ENCODE peak calls at places on chromosomes 3 and 15, in four cellular contexts. One of them, this sample, is unnamed.

GRCh38 chr3:172643780-172644179 is 67.1 kb downstream of the NCEH1 start:
- DNase-seq in transverse colon: no peak
- DNase-seq in kidney epithelial cell: no peak
- DNase-seq in heart left ventricle: no peak
- DNase-seq in this sample: no peak

GRCh38 chr3:142863010-142863787 is 25.7 kb downstream of the PCOLCE2 start:
- DNase-seq in transverse colon: no peak
- DNase-seq in heart left ventricle: no peak
- DNase-seq in kidney epithelial cell: no peak
- DNase-seq in this sample: no peak

GRCh38 chr15:39801641-39802309 is 19.1 kb upstream of the FSIP1 start:
- DNase-seq in kidney epithelial cell: no peak
- DNase-seq in transverse colon: peak
- DNase-seq in heart left ventricle: no peak
- DNase-seq in this sample: no peak

GRCh38 chr15:41544650-41545015 is 576 bp upstream of the RPAP1 start:
- DNase-seq in kidney epithelial cell: no peak
- DNase-seq in heart left ventricle: no peak
- DNase-seq in transverse colon: peak
- DNase-seq in this sample: no peak

GRCh38 chr3:112463250-112463649 is 36.0 kb downstream of the BTLA start:
- DNase-seq in heart left ventricle: no peak
- DNase-seq in kidney epithelial cell: no peak
- DNase-seq in transverse colon: no peak
- DNase-seq in this sample: no peak

GRCh38 chr15:66621491-66622467 is 56.0 kb upstream of the LCTL start:
- DNase-seq in transverse colon: no peak
- DNase-seq in heart left ventricle: no peak
- DNase-seq in kidney epithelial cell: no peak
- DNase-seq in this sample: no peak

GRCh38 chr3:142844339-142844977 is 44.4 kb downstream of the PCOLCE2 start:
- DNase-seq in heart left ventricle: no peak
- DNase-seq in kidney epithelial cell: no peak
- DNase-seq in transverse colon: no peak
- DNase-seq in this sample: no peak

GRCh38 chr3:18087963-18088362 is 337.2 kb downstream of the SATB1 start:
- DNase-seq in kidney epithelial cell: no peak
- DNase-seq in transverse colon: no peak
- DNase-seq in heart left ventricle: no peak
- DNase-seq in this sample: no peak

GRCh38 chr15:22839046-22839705 is 710 bp downstream of the NIPA2 start:
- DNase-seq in heart left ventricle: no peak
- DNase-seq in kidney epithelial cell: no peak
- DNase-seq in transverse colon: no peak
- DNase-seq in this sample: no peak

GRCh38 chr3:155560135-155560534 is 184.7 kb downstream of the PLCH1 start:
- DNase-seq in kidney epithelial cell: no peak
- DNase-seq in transverse colon: no peak
- DNase-seq in heart left ventricle: no peak
- DNase-seq in this sample: no peak

GRCh38 chr3:27885641-27886040 is 163.5 kb upstream of the EOMES start:
- DNase-seq in transverse colon: no peak
- DNase-seq in kidney epithelial cell: no peak
- DNase-seq in heart left ventricle: no peak
- DNase-seq in this sample: no peak

GRCh38 chr3:195441971-195442572 is 748 bp downstream of the ACAP2 start:
- DNase-seq in kidney epithelial cell: no peak
- DNase-seq in heart left ventricle: peak
- DNase-seq in transverse colon: peak
- DNase-seq in this sample: peak

GRCh38 chr15:69825941-69826817 is 271.5 kb downstream of the TLE3 start:
- DNase-seq in heart left ventricle: no peak
- DNase-seq in transverse colon: no peak
- DNase-seq in kidney epithelial cell: no peak
- DNase-seq in this sample: no peak

GRCh38 chr3:78580691-78581090 is 1187.1 kb downstream of the ROBO1 start:
- DNase-seq in transverse colon: no peak
- DNase-seq in heart left ventricle: no peak
- DNase-seq in kidney epithelial cell: no peak
- DNase-seq in this sample: no peak

GRCh38 chr3:53711387-53711786 is 134.8 kb downstream of the CHDH start:
- DNase-seq in kidney epithelial cell: no peak
- DNase-seq in heart left ventricle: no peak
- DNase-seq in transverse colon: no peak
- DNase-seq in this sample: no peak

GRCh38 chr3:111733154-111733553 is 125.9 kb upstream of the PHLDB2 start:
- DNase-seq in kidney epithelial cell: no peak
- DNase-seq in heart left ventricle: no peak
- DNase-seq in transverse colon: no peak
- DNase-seq in this sample: no peak

GRCh38 chr3:179558742-179559364 is 3.9 kb upstream of the ACTL6A start:
- DNase-seq in transverse colon: peak
- DNase-seq in kidney epithelial cell: no peak
- DNase-seq in heart left ventricle: peak
- DNase-seq in this sample: no peak

GRCh38 chr15:63006032-63006878 is 36.3 kb upstream of the TPM1 start:
- DNase-seq in transverse colon: no peak
- DNase-seq in heart left ventricle: no peak
- DNase-seq in kidney epithelial cell: no peak
- DNase-seq in this sample: no peak

GRCh38 chr3:196163687-196164493 is 47.3 kb downstream of the ZDHHC19 start:
- DNase-seq in transverse colon: peak
- DNase-seq in kidney epithelial cell: no peak
- DNase-seq in heart left ventricle: no peak
- DNase-seq in this sample: no peak

GRCh38 chr15:77099741-77100463 is 29.0 kb upstream of the TSPAN3 start:
- DNase-seq in transverse colon: no peak
- DNase-seq in heart left ventricle: no peak
- DNase-seq in kidney epithelial cell: no peak
- DNase-seq in this sample: no peak

GRCh38 chr3:102664126-102664525 is 229.3 kb downstream of the ZPLD1 start:
- DNase-seq in kidney epithelial cell: no peak
- DNase-seq in heart left ventricle: no peak
- DNase-seq in transverse colon: no peak
- DNase-seq in this sample: no peak

GRCh38 chr3:186869253-186870235 is 27.0 kb downstream of the ADIPOQ start:
- DNase-seq in kidney epithelial cell: no peak
- DNase-seq in heart left ventricle: no peak
- DNase-seq in transverse colon: no peak
- DNase-seq in this sample: no peak

GRCh38 chr3:65776494-65776893 is 262.2 kb downstream of the MAGI1 start:
- DNase-seq in heart left ventricle: no peak
- DNase-seq in transverse colon: no peak
- DNase-seq in kidney epithelial cell: no peak
- DNase-seq in this sample: no peak

GRCh38 chr3:77204788-77205187 is 164.9 kb downstream of the ROBO2 start:
- DNase-seq in heart left ventricle: no peak
- DNase-seq in transverse colon: no peak
- DNase-seq in kidney epithelial cell: no peak
- DNase-seq in this sample: no peak

GRCh38 chr15:56428821-56429458 is 36.0 kb downstream of the MNS1 start:
- DNase-seq in heart left ventricle: no peak
- DNase-seq in kidney epithelial cell: peak
- DNase-seq in transverse colon: no peak
- DNase-seq in this sample: no peak

GRCh38 chr3:167776144-167776685 is 40.7 kb downstream of the SERPINI1 start:
- DNase-seq in kidney epithelial cell: no peak
- DNase-seq in heart left ventricle: no peak
- DNase-seq in transverse colon: no peak
- DNase-seq in this sample: no peak

GRCh38 chr3:98733055-98733777 is 29.9 kb upstream of the ST3GAL6 start:
- DNase-seq in kidney epithelial cell: no peak
- DNase-seq in transverse colon: peak
- DNase-seq in heart left ventricle: peak
- DNase-seq in this sample: peak

GRCh38 chr3:146543461-146544012 is 870 bp downstream of the PLSCR1 start:
- DNase-seq in transverse colon: no peak
- DNase-seq in heart left ventricle: no peak
- DNase-seq in kidney epithelial cell: no peak
- DNase-seq in this sample: no peak

GRCh38 chr3:11907667-11908660 is 61.3 kb upstream of the TAMM41 start:
- DNase-seq in heart left ventricle: no peak
- DNase-seq in kidney epithelial cell: no peak
- DNase-seq in transverse colon: no peak
- DNase-seq in this sample: peak

GRCh38 chr3:4313606-4314308 is 10.6 kb downstream of the SETMAR start:
- DNase-seq in heart left ventricle: no peak
- DNase-seq in transverse colon: no peak
- DNase-seq in kidney epithelial cell: no peak
- DNase-seq in this sample: no peak

GRCh38 chr3:134333522-134334181 is 40.6 kb downstream of the AMOTL2 start:
- DNase-seq in kidney epithelial cell: no peak
- DNase-seq in heart left ventricle: no peak
- DNase-seq in transverse colon: no peak
- DNase-seq in this sample: no peak
- TF ChIP-seq CTCF in kidney epithelial cell: no peak
- TF ChIP-seq CTCF in heart left ventricle: no peak
- TF ChIP-seq CTCF in transverse colon: no peak
- TF ChIP-seq CTCF in this sample: no peak

GRCh38 chr15:65329298-65329990 is 25.0 kb downstream of the RNU5B-1 start:
- DNase-seq in transverse colon: no peak
- DNase-seq in heart left ventricle: no peak
- DNase-seq in kidney epithelial cell: no peak
- DNase-seq in this sample: no peak

GRCh38 chr15:65326109-65326508 is 21.6 kb downstream of the RNU5B-1 start:
- DNase-seq in transverse colon: no peak
- DNase-seq in heart left ventricle: no peak
- DNase-seq in kidney epithelial cell: no peak
- DNase-seq in this sample: no peak

GRCh38 chr15:65326844-65327243 is 22.4 kb downstream of the RNU5B-1 start:
- DNase-seq in heart left ventricle: no peak
- DNase-seq in transverse colon: no peak
- DNase-seq in kidney epithelial cell: no peak
- DNase-seq in this sample: no peak

GRCh38 chr15:65328506-65329297 is 24.2 kb downstream of the RNU5B-1 start:
- DNase-seq in transverse colon: no peak
- DNase-seq in kidney epithelial cell: no peak
- DNase-seq in heart left ventricle: no peak
- DNase-seq in this sample: no peak

DNA sequence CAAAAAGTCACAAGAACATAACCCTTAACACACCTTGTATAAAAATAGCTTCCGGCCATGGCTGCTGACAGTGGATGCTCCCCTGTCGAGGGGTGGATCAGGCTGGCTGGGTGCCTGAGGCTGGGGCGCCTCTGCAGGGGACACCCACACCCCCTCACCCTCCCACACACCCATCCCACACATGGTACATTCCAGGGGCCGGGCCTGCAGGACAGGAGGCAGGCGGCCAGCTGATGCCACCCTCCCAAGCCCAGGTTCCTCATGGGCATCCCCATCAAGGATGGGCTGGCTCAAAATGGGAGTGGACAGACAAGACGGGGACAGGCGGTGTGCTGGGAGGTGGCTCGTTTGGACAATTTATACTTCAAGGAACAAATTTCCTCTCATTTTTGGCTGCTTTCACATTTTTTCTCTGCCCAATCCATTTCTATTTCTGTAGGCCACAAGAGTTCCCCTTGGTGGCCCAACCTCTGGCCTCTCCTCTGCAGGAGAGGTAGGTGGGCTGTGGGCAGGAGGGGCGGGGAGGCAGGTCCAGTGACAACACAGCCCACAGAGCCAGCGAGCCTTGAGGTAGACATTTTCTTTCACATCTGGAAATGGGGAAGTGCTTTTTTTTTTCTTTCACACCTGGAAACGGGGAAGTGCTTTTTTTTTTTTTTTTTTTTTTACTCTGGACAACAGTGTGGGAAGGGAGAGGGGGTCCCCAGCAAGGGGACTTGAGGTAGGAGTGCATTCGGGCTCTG is 23.3 kb downstream of the RNU5B-1 start:
- DNase-seq in transverse colon: no peak
- DNase-seq in kidney epithelial cell: no peak
- DNase-seq in heart left ventricle: no peak
- DNase-seq in this sample: no peak
- TF ChIP-seq CTCF in transverse colon: no peak
- TF ChIP-seq CTCF in kidney epithelial cell: no peak
- TF ChIP-seq CTCF in heart left ventricle: no peak
- TF ChIP-seq CTCF in this sample: no peak

DNA sequence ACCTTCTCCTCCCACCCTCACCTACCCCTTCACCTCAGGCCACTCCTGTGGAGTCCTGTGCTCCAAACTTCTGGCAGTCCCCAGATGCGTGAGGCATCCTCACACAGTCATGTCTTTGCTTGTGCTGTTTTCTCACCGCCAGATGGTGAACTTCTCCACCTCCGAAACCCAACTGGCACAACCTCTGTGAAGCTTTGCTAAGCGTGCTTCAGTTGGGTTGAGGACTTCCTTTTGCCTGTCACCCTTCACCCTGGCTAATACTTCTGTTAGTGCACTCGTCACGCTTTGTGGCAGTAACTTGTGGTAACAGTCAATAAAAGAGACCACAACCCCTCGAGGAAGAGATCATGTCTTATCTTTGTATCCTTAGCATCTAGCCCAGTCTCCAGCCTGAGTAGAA is 42.0 kb upstream of the SKOR1 start:
- DNase-seq in kidney epithelial cell: no peak
- DNase-seq in transverse colon: peak
- DNase-seq in heart left ventricle: no peak
- DNase-seq in this sample: no peak
- TF ChIP-seq CTCF in kidney epithelial cell: no peak
- TF ChIP-seq CTCF in transverse colon: no peak
- TF ChIP-seq CTCF in heart left ventricle: no peak
- TF ChIP-seq CTCF in this sample: no peak

GRCh38 chr3:127445581-127446368 is 144.8 kb downstream of the TPRA1 start:
- DNase-seq in kidney epithelial cell: no peak
- DNase-seq in transverse colon: no peak
- DNase-seq in heart left ventricle: no peak
- DNase-seq in this sample: peak
- TF ChIP-seq CTCF in kidney epithelial cell: no peak
- TF ChIP-seq CTCF in transverse colon: no peak
- TF ChIP-seq CTCF in heart left ventricle: no peak
- TF ChIP-seq CTCF in this sample: no peak

DNA sequence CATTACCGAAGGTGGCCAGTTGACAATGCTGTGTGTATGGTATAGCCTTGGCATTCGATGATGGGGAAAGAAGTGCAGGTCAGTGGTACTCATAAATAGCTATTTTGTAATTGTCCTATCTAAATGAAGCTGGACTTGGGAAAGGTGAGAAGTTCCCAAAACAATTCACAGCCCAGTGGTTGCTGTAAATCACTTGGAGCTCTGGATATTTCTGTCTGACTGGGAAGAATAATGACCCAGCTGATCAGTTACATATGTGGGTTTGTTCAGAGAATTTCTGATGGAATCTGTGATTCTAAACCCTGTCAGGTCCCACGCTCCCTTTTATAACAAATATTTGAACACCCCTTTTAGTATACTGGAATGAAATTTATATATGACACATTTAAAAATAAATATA is 133.9 kb upstream of the PFN2 start:
- DNase-seq in heart left ventricle: no peak
- DNase-seq in transverse colon: no peak
- DNase-seq in kidney epithelial cell: no peak
- DNase-seq in this sample: no peak
- TF ChIP-seq CTCF in heart left ventricle: no peak
- TF ChIP-seq CTCF in transverse colon: no peak
- TF ChIP-seq CTCF in kidney epithelial cell: no peak
- TF ChIP-seq CTCF in this sample: no peak

GRCh38 chr15:89496155-89497098 is at the start of gene RHCG:
- DNase-seq in kidney epithelial cell: peak
- DNase-seq in heart left ventricle: no peak
- DNase-seq in transverse colon: peak
- DNase-seq in this sample: peak
- TF ChIP-seq CTCF in kidney epithelial cell: peak
- TF ChIP-seq CTCF in heart left ventricle: peak
- TF ChIP-seq CTCF in transverse colon: peak
- TF ChIP-seq CTCF in this sample: peak